ENCODE peak calls at places on chromosomes 12 and 14, in seven cellular contexts. O is brain pericyte, S is ACHN, V is heart left ventricle, C is endodermal cell, P is left ventricle myocardium inferior, B is NCI-H2171. I is an unnamed sample.

GRCh38 chr14:95313707-95314106 is 6.0 kb downstream of the CLMN start:
- DNase-seq in S (peak), B (no peak), O (no peak), V (no peak), P (peak), C (no peak), I (no peak)

GRCh38 chr14:81164167-81164774 is 56.5 kb downstream of the GTF2A1 start:
- DNase-seq in B (peak), C (peak), P (no peak), O (peak), S (peak), V (no peak), I (peak)

GRCh38 chr12:132279184-132279889 is 50.1 kb downstream of the GALNT9 start:
- DNase-seq in V (peak), B (no peak), P (peak), O (no peak), C (peak), S (no peak), I (peak)

GRCh38 chr14:32372154-32372553 is 43.1 kb downstream of the AKAP6 start:
- DNase-seq in C (no peak), P (no peak), V (no peak), S (no peak), O (peak), B (no peak), I (no peak)

GRCh38 chr12:94553130-94553519 is 93.5 kb upstream of the CEP83 start:
- DNase-seq in C (peak), V (no peak), P (no peak), O (no peak), B (no peak), S (peak), I (no peak)

GRCh38 chr14:77151245-77151644 is 9.7 kb upstream of the ZDHHC22 start:
- DNase-seq in O (no peak), C (peak), V (no peak), P (no peak), S (peak), B (peak), I (peak)

GRCh38 chr12:107134558-107134957 is 41.2 kb upstream of the CRY1 start:
- DNase-seq in V (no peak), B (no peak), O (no peak), P (no peak), S (peak), C (peak), I (peak)

GRCh38 chr14:60241091-60241490 is 7.9 kb upstream of the PPM1A start:
- DNase-seq in V (no peak), O (no peak), B (no peak), C (no peak), P (no peak), S (no peak), I (no peak)

GRCh38 chr12:93179792-93180191 is 197.9 kb upstream of the NUDT4 start:
- DNase-seq in P (peak), V (no peak), S (no peak), C (no peak), O (no peak), B (no peak), I (no peak)

GRCh38 chr14:100673085-100673806 is 53.4 kb upstream of the DLK1 start:
- DNase-seq in P (no peak), B (peak), C (peak), O (no peak), S (no peak), V (no peak), I (peak)

GRCh38 chr12:9237286-9237685 is 29.1 kb upstream of the PZP start:
- DNase-seq in V (no peak), O (no peak), C (no peak), S (no peak), B (no peak), P (no peak), I (no peak)

GRCh38 chr14:97634786-97635185 is 837.6 kb downstream of the VRK1 start:
- DNase-seq in C (no peak), V (no peak), B (peak), S (peak), P (no peak), O (no peak), I (no peak)

GRCh38 chr12:66964629-66965028 is 285.8 kb upstream of the GRIP1 start:
- DNase-seq in P (no peak), V (no peak), B (no peak), C (no peak), S (peak), O (no peak), I (no peak)

GRCh38 chr12:3362751-3363150 is 128.3 kb upstream of the PRMT8 start:
- DNase-seq in V (no peak), S (no peak), P (no peak), C (peak), O (no peak), B (peak), I (peak)

GRCh38 chr14:69945347-69945746 is 66.1 kb downstream of the SMOC1 start:
- DNase-seq in O (no peak), S (no peak), B (no peak), C (no peak), V (no peak), P (no peak), I (no peak)

GRCh38 chr12:74794522-74794921 is 256.9 kb downstream of the ATXN7L3B start:
- DNase-seq in S (no peak), C (no peak), V (no peak), B (no peak), P (no peak), O (no peak), I (no peak)

GRCh38 chr14:52694761-52695480 is 437 bp downstream of the ERO1A start:
- DNase-seq in B (peak), O (no peak), C (peak), P (peak), S (peak), V (peak), I (no peak)

GRCh38 chr14:85479306-85479705 is 50.6 kb upstream of the FLRT2 start:
- DNase-seq in V (no peak), B (no peak), P (no peak), C (no peak), O (no peak), S (no peak), I (no peak)

GRCh38 chr12:124817076-124818000 is 46.3 kb downstream of the SCARB1 start:
- DNase-seq in P (no peak), B (no peak), V (no peak), C (no peak), S (no peak), O (no peak), I (no peak)

GRCh38 chr12:3222935-3223334 is 145.8 kb downstream of the TSPAN9 start:
- DNase-seq in P (no peak), B (no peak), O (no peak), V (no peak), C (no peak), S (no peak), I (no peak)

GRCh38 chr14:79278798-79279644 is 932.3 kb downstream of the DIO2 start:
- DNase-seq in O (peak), S (peak), C (peak), V (peak), B (peak), P (peak), I (peak)

GRCh38 chr14:49950275-49951250 is 57.7 kb downstream of the ARF6 start:
- DNase-seq in V (no peak), P (no peak), B (peak), C (no peak), S (no peak), O (no peak), I (no peak)

GRCh38 chr14:61566537-61567225 is 128.6 kb upstream of the HIF1A start:
- DNase-seq in V (no peak), O (no peak), S (peak), P (no peak), C (no peak), B (no peak), I (no peak)

GRCh38 chr14:24136684-24137528 is 912 bp downstream of the PSME1 start:
- DNase-seq in O (no peak), S (no peak), V (no peak), C (no peak), B (no peak), P (no peak), I (no peak)

GRCh38 chr12:105205322-105206048 is 30.5 kb downstream of the APPL2 start:
- DNase-seq in V (no peak), S (no peak), C (no peak), B (peak), P (no peak), O (no peak), I (no peak)

GRCh38 chr14:100708349-100709217 is 18.1 kb upstream of the DLK1 start:
- DNase-seq in C (peak), P (peak), B (no peak), O (peak), V (peak), S (no peak), I (peak)

GRCh38 chr14:52110441-52111086 is 41.7 kb upstream of the NID2 start:
- DNase-seq in V (no peak), S (no peak), C (no peak), O (no peak), B (no peak), P (no peak), I (no peak)

I was measured in H9.